ENCODE peak calls at places on chromosomes 12 and 14, in nine cellular contexts. One of them, this sample, is unnamed.

GRCh38 chr12:101004891-101005290 is 205.1 kb downstream of the SLC5A8 start:
- DNase-seq in occipital lobe: no peak
- DNase-seq in DMS79 treated with DMSO at 0.1 percent for 48 hours: peak
- DNase-seq in Daoy: no peak
- DNase-seq in MCF 10A: no peak
- DNase-seq in ACHN: no peak
- DNase-seq in effector CD4-positive, alpha-beta T cell: no peak
- DNase-seq in adipocyte: no peak
- DNase-seq in mesenteric fat pad: no peak
- DNase-seq in this sample: no peak

GRCh38 chr14:26605602-26606001 is 7.8 kb upstream of the NOVA1 start:
- DNase-seq in adipocyte: no peak
- DNase-seq in occipital lobe: no peak
- DNase-seq in effector CD4-positive, alpha-beta T cell: no peak
- DNase-seq in ACHN: no peak
- DNase-seq in mesenteric fat pad: no peak
- DNase-seq in MCF 10A: no peak
- DNase-seq in DMS79 treated with DMSO at 0.1 percent for 48 hours: no peak
- DNase-seq in Daoy: no peak
- DNase-seq in this sample: no peak

GRCh38 chr12:106919910-106920544 is 35.7 kb upstream of the TMEM263 start:
- DNase-seq in mesenteric fat pad: no peak
- DNase-seq in MCF 10A: peak
- DNase-seq in DMS79 treated with DMSO at 0.1 percent for 48 hours: peak
- DNase-seq in effector CD4-positive, alpha-beta T cell: peak
- DNase-seq in ACHN: peak
- DNase-seq in occipital lobe: no peak
- DNase-seq in Daoy: peak
- DNase-seq in adipocyte: peak
- DNase-seq in this sample: peak

GRCh38 chr14:26773906-26774593 is 176.2 kb upstream of the NOVA1 start:
- DNase-seq in DMS79 treated with DMSO at 0.1 percent for 48 hours: no peak
- DNase-seq in mesenteric fat pad: no peak
- DNase-seq in adipocyte: no peak
- DNase-seq in effector CD4-positive, alpha-beta T cell: no peak
- DNase-seq in MCF 10A: peak
- DNase-seq in occipital lobe: no peak
- DNase-seq in ACHN: peak
- DNase-seq in Daoy: peak
- DNase-seq in this sample: no peak

GRCh38 chr12:96401061-96401871 is 1.0 kb upstream of the CDK17 start:
- DNase-seq in DMS79 treated with DMSO at 0.1 percent for 48 hours: peak
- DNase-seq in MCF 10A: peak
- DNase-seq in mesenteric fat pad: no peak
- DNase-seq in occipital lobe: no peak
- DNase-seq in ACHN: peak
- DNase-seq in effector CD4-positive, alpha-beta T cell: no peak
- DNase-seq in Daoy: peak
- DNase-seq in adipocyte: peak
- DNase-seq in this sample: peak

GRCh38 chr12:25436206-25436912 is 116.7 kb downstream of the LMNTD1 start:
- DNase-seq in adipocyte: peak
- DNase-seq in effector CD4-positive, alpha-beta T cell: peak
- DNase-seq in mesenteric fat pad: no peak
- DNase-seq in MCF 10A: peak
- DNase-seq in Daoy: peak
- DNase-seq in ACHN: peak
- DNase-seq in occipital lobe: peak
- DNase-seq in DMS79 treated with DMSO at 0.1 percent for 48 hours: peak
- DNase-seq in this sample: peak

GRCh38 chr12:105444809-105445102 is 114.3 kb downstream of the C12orf75 start:
- DNase-seq in DMS79 treated with DMSO at 0.1 percent for 48 hours: no peak
- DNase-seq in effector CD4-positive, alpha-beta T cell: no peak
- DNase-seq in adipocyte: no peak
- DNase-seq in ACHN: no peak
- DNase-seq in Daoy: no peak
- DNase-seq in mesenteric fat pad: no peak
- DNase-seq in MCF 10A: no peak
- DNase-seq in occipital lobe: no peak
- DNase-seq in this sample: peak

GRCh38 chr12:32737715-32738114 is 18.0 kb downstream of the YARS2 start:
- DNase-seq in MCF 10A: no peak
- DNase-seq in effector CD4-positive, alpha-beta T cell: no peak
- DNase-seq in ACHN: no peak
- DNase-seq in Daoy: no peak
- DNase-seq in DMS79 treated with DMSO at 0.1 percent for 48 hours: no peak
- DNase-seq in mesenteric fat pad: no peak
- DNase-seq in adipocyte: no peak
- DNase-seq in occipital lobe: no peak
- DNase-seq in this sample: no peak

GRCh38 chr12:57488397-57489156 is 709 bp downstream of the MARS1 start:
- DNase-seq in occipital lobe: no peak
- DNase-seq in effector CD4-positive, alpha-beta T cell: no peak
- DNase-seq in mesenteric fat pad: no peak
- DNase-seq in ACHN: no peak
- DNase-seq in Daoy: no peak
- DNase-seq in MCF 10A: no peak
- DNase-seq in adipocyte: peak
- DNase-seq in DMS79 treated with DMSO at 0.1 percent for 48 hours: no peak
- DNase-seq in this sample: peak

GRCh38 chr12:37666069-37666781 is 650.3 kb upstream of the ALG10B start:
- DNase-seq in effector CD4-positive, alpha-beta T cell: no peak
- DNase-seq in ACHN: no peak
- DNase-seq in Daoy: no peak
- DNase-seq in occipital lobe: no peak
- DNase-seq in adipocyte: no peak
- DNase-seq in DMS79 treated with DMSO at 0.1 percent for 48 hours: no peak
- DNase-seq in mesenteric fat pad: no peak
- DNase-seq in MCF 10A: no peak
- DNase-seq in this sample: no peak

GRCh38 chr12:28689398-28690175 is 459.5 kb upstream of the FAR2 start:
- DNase-seq in effector CD4-positive, alpha-beta T cell: no peak
- DNase-seq in ACHN: no peak
- DNase-seq in Daoy: no peak
- DNase-seq in adipocyte: no peak
- DNase-seq in occipital lobe: no peak
- DNase-seq in mesenteric fat pad: no peak
- DNase-seq in DMS79 treated with DMSO at 0.1 percent for 48 hours: no peak
- DNase-seq in MCF 10A: no peak
- DNase-seq in this sample: no peak

GRCh38 chr14:90054803-90055202 is 7.0 kb upstream of the KCNK13 start:
- DNase-seq in effector CD4-positive, alpha-beta T cell: no peak
- DNase-seq in ACHN: no peak
- DNase-seq in adipocyte: no peak
- DNase-seq in Daoy: no peak
- DNase-seq in mesenteric fat pad: no peak
- DNase-seq in MCF 10A: no peak
- DNase-seq in DMS79 treated with DMSO at 0.1 percent for 48 hours: no peak
- DNase-seq in occipital lobe: no peak
- DNase-seq in this sample: no peak

GRCh38 chr14:102437997-102438922 is 71.3 kb downstream of the ANKRD9 start:
- DNase-seq in adipocyte: peak
- DNase-seq in ACHN: peak
- DNase-seq in effector CD4-positive, alpha-beta T cell: peak
- DNase-seq in Daoy: peak
- DNase-seq in occipital lobe: peak
- DNase-seq in DMS79 treated with DMSO at 0.1 percent for 48 hours: peak
- DNase-seq in MCF 10A: peak
- DNase-seq in mesenteric fat pad: peak
- DNase-seq in this sample: peak

GRCh38 chr12:44654641-44655625 is 221.2 kb downstream of the NELL2 start:
- DNase-seq in ACHN: no peak
- DNase-seq in Daoy: no peak
- DNase-seq in mesenteric fat pad: no peak
- DNase-seq in DMS79 treated with DMSO at 0.1 percent for 48 hours: no peak
- DNase-seq in occipital lobe: peak
- DNase-seq in effector CD4-positive, alpha-beta T cell: no peak
- DNase-seq in adipocyte: no peak
- DNase-seq in MCF 10A: no peak
- DNase-seq in this sample: no peak

GRCh38 chr12:2291947-2292346 is 239.2 kb downstream of the CACNA1C start:
- DNase-seq in occipital lobe: no peak
- DNase-seq in DMS79 treated with DMSO at 0.1 percent for 48 hours: no peak
- DNase-seq in effector CD4-positive, alpha-beta T cell: no peak
- DNase-seq in ACHN: no peak
- DNase-seq in MCF 10A: no peak
- DNase-seq in adipocyte: no peak
- DNase-seq in Daoy: no peak
- DNase-seq in mesenteric fat pad: no peak
- DNase-seq in this sample: no peak

GRCh38 chr12:50545213-50545612 is 40.4 kb downstream of the DIP2B start:
- DNase-seq in occipital lobe: no peak
- DNase-seq in mesenteric fat pad: no peak
- DNase-seq in DMS79 treated with DMSO at 0.1 percent for 48 hours: no peak
- DNase-seq in ACHN: no peak
- DNase-seq in adipocyte: no peak
- DNase-seq in effector CD4-positive, alpha-beta T cell: no peak
- DNase-seq in Daoy: no peak
- DNase-seq in MCF 10A: no peak
- DNase-seq in this sample: no peak

GRCh38 chr12:39628836-39629235 is 9.2 kb upstream of the ABCD2 start:
- DNase-seq in MCF 10A: no peak
- DNase-seq in Daoy: no peak
- DNase-seq in mesenteric fat pad: no peak
- DNase-seq in occipital lobe: no peak
- DNase-seq in ACHN: no peak
- DNase-seq in effector CD4-positive, alpha-beta T cell: no peak
- DNase-seq in adipocyte: no peak
- DNase-seq in DMS79 treated with DMSO at 0.1 percent for 48 hours: no peak
- DNase-seq in this sample: no peak

GRCh38 chr12:125187780-125188741 is 122.8 kb downstream of the AACS start:
- DNase-seq in occipital lobe: peak
- DNase-seq in DMS79 treated with DMSO at 0.1 percent for 48 hours: no peak
- DNase-seq in effector CD4-positive, alpha-beta T cell: no peak
- DNase-seq in Daoy: peak
- DNase-seq in MCF 10A: no peak
- DNase-seq in ACHN: no peak
- DNase-seq in adipocyte: peak
- DNase-seq in mesenteric fat pad: no peak
- DNase-seq in this sample: no peak

This sample was measured in dermis blood vessel endothelial cell.